ENCODE peak calls at places on chromosomes 3 and 15, in six cellular contexts. M is Daoy, X is smooth muscle cell of the brain vasculature, L is left ventricle myocardium superior, W is right atrium auricular region, R is head of caudate nucleus. U is an unnamed sample.

GRCh38 chr3:43059456-43059855 is 46.4 kb downstream of the POMGNT2 start:
- DNase-seq in M (no peak), X (no peak), L (no peak), W (no peak), R (no peak), U (no peak)

GRCh38 chr15:87145686-87146085 is 1066.0 kb downstream of the AGBL1 start:
- DNase-seq in M (no peak), X (no peak), L (no peak), W (no peak), R (no peak), U (no peak)

GRCh38 chr3:74041068-74041675 is 416.4 kb upstream of the PDZRN3 start:
- DNase-seq in M (no peak), X (no peak), L (no peak), W (no peak), R (no peak), U (no peak)

GRCh38 chr15:64808785-64809453 is 16.5 kb downstream of the PIF1 start:
- DNase-seq in M (no peak), X (no peak), L (no peak), W (no peak), R (no peak), U (no peak)

GRCh38 chr3:71725279-71725991 is at the start of gene EIF4E3:
- DNase-seq in M (peak; percentile 43), X (no peak), L (peak; percentile 69), W (no peak), R (peak; percentile 35), U (peak; percentile 85)

GRCh38 chr3:139564290-139564861 is 24.8 kb upstream of the RBP1 start:
- DNase-seq in M (peak; percentile 27), X (no peak), L (no peak), W (no peak), R (no peak), U (no peak)

GRCh38 chr15:96325579-96326331 is 4.7 kb upstream of the NR2F2 start:
- DNase-seq in M (peak; percentile 50), X (no peak), L (no peak), W (no peak), R (no peak), U (no peak)

GRCh38 chr3:110569073-110569472 is 502.5 kb upstream of the NECTIN3 start:
- DNase-seq in M (no peak), X (no peak), L (no peak), W (no peak), R (no peak), U (no peak)

GRCh38 chr3:126350502-126351085 is 6.6 kb downstream of the KLF15 start:
- DNase-seq in M (no peak), X (no peak), L (no peak), W (no peak), R (no peak), U (peak; percentile 39)

GRCh38 chr3:18725668-18726407 is 300.7 kb upstream of the SATB1 start:
- DNase-seq in M (no peak), X (no peak), L (no peak), W (no peak), R (no peak), U (no peak)

GRCh38 chr3:217948-218347 is 21.4 kb downstream of the CHL1 start:
- DNase-seq in M (no peak), X (no peak), L (no peak), W (no peak), R (no peak), U (no peak)

GRCh38 chr3:29064085-29064484 is 216.8 kb upstream of the RBMS3 start:
- DNase-seq in M (peak; percentile 53), X (no peak), L (no peak), W (no peak), R (no peak), U (no peak)

GRCh38 chr3:161800985-161801559 is 304.5 kb downstream of the OTOL1 start:
- DNase-seq in M (no peak), X (no peak), L (no peak), W (no peak), R (no peak), U (no peak)

GRCh38 chr15:64847016-64847415 is 5.3 kb downstream of the PLEKHO2 start:
- DNase-seq in M (no peak), X (no peak), L (no peak), W (no peak), R (no peak), U (peak; percentile 29)

GRCh38 chr15:73633991-73634495 is 854 bp upstream of the NPTN start:
- DNase-seq in M (peak; percentile 91), X (peak; percentile 69), L (no peak), W (no peak), R (no peak), U (no peak)

GRCh38 chr3:147359177-147360062 is 46.9 kb downstream of the ZIC4 start:
- DNase-seq in M (no peak), X (no peak), L (no peak), W (no peak), R (no peak), U (no peak)

GRCh38 chr15:89221543-89221942 is at the start of gene RLBP1:
- DNase-seq in M (peak; percentile 43), X (no peak), L (no peak), W (no peak), R (peak; percentile 60), U (peak; percentile 35)

GRCh38 chr3:11452988-11453847 is 181.0 kb downstream of the ATG7 start:
- DNase-seq in M (peak; percentile 54), X (peak; percentile 77), L (no peak), W (no peak), R (peak; percentile 56), U (no peak)

GRCh38 chr3:7368597-7368996 is 507.7 kb downstream of the GRM7 start:
- DNase-seq in M (no peak), X (no peak), L (no peak), W (no peak), R (no peak), U (no peak)

GRCh38 chr3:128326051-128326823 is 140.5 kb downstream of the DNAJB8 start:
- DNase-seq in M (no peak), X (no peak), L (no peak), W (no peak), R (no peak), U (no peak)

GRCh38 chr15:50134524-50135024 is 15.5 kb upstream of the ATP8B4 start:
- DNase-seq in M (peak; percentile 71), X (peak; percentile 41), L (no peak), W (no peak), R (no peak), U (no peak)

GRCh38 chr3:14125193-14126016 is 553 bp downstream of the TMEM43 start:
- DNase-seq in M (peak; percentile 87), X (peak; percentile 69), L (peak; percentile 72), W (peak; percentile 93), R (peak; percentile 62), U (peak; percentile 90)

GRCh38 chr3:171378586-171378985 is 81.6 kb downstream of the TNIK start:
- DNase-seq in M (no peak), X (no peak), L (no peak), W (no peak), R (no peak), U (no peak)

GRCh38 chr15:41935566-41936020 is 36.8 kb downstream of the EHD4 start:
- DNase-seq in M (no peak), X (no peak), L (no peak), W (no peak), R (no peak), U (no peak)

GRCh38 chr3:19436746-19437145 is 288.4 kb downstream of the KCNH8 start:
- DNase-seq in M (no peak), X (no peak), L (no peak), W (no peak), R (no peak), U (no peak)

GRCh38 chr3:30667250-30667585 is 60.8 kb downstream of the TGFBR2 start:
- DNase-seq in M (no peak), X (no peak), L (no peak), W (no peak), R (no peak), U (no peak)